ENCODE peak calls at places on chromosomes 13 and 19, in seven cellular contexts. R is HCT116, O is GM12878, M is HepG2, S is K562, V is H1, W is SK-N-SH. T is an unnamed sample.

GRCh38 chr13:42333613-42334328 is 61.8 kb downstream of the AKAP11 start:
- DNase-seq in R (no peak), O (no peak), M (peak), S (no peak), V (peak), W (no peak), T (peak)

GRCh38 chr19:10991521-10992081 is 30.8 kb downstream of the SMARCA4 start:
- DNase-seq in R (no peak), O (no peak), M (no peak), S (no peak), V (no peak), W (no peak), T (no peak)

GRCh38 chr13:100636004-100636403 is 38.6 kb downstream of the TMTC4 start:
- DNase-seq in R (no peak), O (no peak), M (no peak), S (no peak), V (no peak), W (no peak), T (no peak)

GRCh38 chr13:45242070-45242469 is 41.2 kb upstream of the KCTD4 start:
- DNase-seq in R (peak), O (no peak), M (no peak), S (no peak), V (no peak), W (peak), T (peak)

GRCh38 chr13:99208185-99208584 is 7.5 kb downstream of the UBAC2 start:
- DNase-seq in R (no peak), O (no peak), M (no peak), S (no peak), V (peak), W (no peak), T (no peak)

GRCh38 chr13:75101997-75102720 is 379.8 kb downstream of the TBC1D4 start:
- DNase-seq in R (no peak), O (no peak), M (no peak), S (no peak), V (no peak), W (no peak), T (no peak)

GRCh38 chr19:15714638-15715037 is 13.2 kb upstream of the OR10H2 start:
- DNase-seq in R (no peak), O (no peak), M (no peak), S (no peak), V (no peak), W (no peak), T (no peak)

GRCh38 chr19:6278740-6279619 is 795 bp downstream of the MLLT1 start:
- DNase-seq in R (no peak), O (no peak), M (no peak), S (no peak), V (peak), W (no peak), T (no peak)

GRCh38 chr19:28377077-28377476 is 835.9 kb downstream of the UQCRFS1 start:
- DNase-seq in R (no peak), O (no peak), M (no peak), S (no peak), V (no peak), W (no peak), T (peak)

GRCh38 chr13:66210677-66211076 is 1019.5 kb downstream of the PCDH9 start:
- DNase-seq in R (peak), O (no peak), M (no peak), S (no peak), V (no peak), W (no peak), T (no peak)

GRCh38 chr19:3722443-3723109 is 14.4 kb downstream of the TJP3 start:
- DNase-seq in R (no peak), O (no peak), M (no peak), S (peak), V (peak), W (peak), T (peak)

GRCh38 chr13:68697551-68697950 is 1410.1 kb upstream of the ATXN8OS start:
- DNase-seq in R (no peak), O (no peak), M (no peak), S (no peak), V (no peak), W (peak), T (no peak)
- TF ChIP-seq JUND in R (no peak), O (no peak), M (no peak), S (no peak), V (no peak), W (peak), T (no peak)

GRCh38 chr13:51681037-51681678 is 96.9 kb downstream of the WDFY2 start:
- DNase-seq in R (no peak), O (no peak), M (no peak), S (no peak), V (no peak), W (no peak), T (no peak)
- TF ChIP-seq JUND in R (no peak), O (no peak), M (no peak), S (no peak), V (no peak), W (peak), T (no peak)

GRCh38 chr19:8017808-8018207 is 12.4 kb upstream of the ELAVL1 start:
- DNase-seq in R (no peak), O (no peak), M (peak), S (peak), V (no peak), W (no peak), T (no peak)
- TF ChIP-seq JUND in R (no peak), O (no peak), M (no peak), S (no peak), V (no peak), W (no peak), T (no peak)

GRCh38 chr19:2494447-2495129 is 18.7 kb downstream of the GADD45B start:
- DNase-seq in R (no peak), O (no peak), M (no peak), S (peak), V (no peak), W (peak), T (peak)
- TF ChIP-seq JUND in R (no peak), O (no peak), M (peak), S (peak), V (no peak), W (no peak), T (no peak)

GRCh38 chr19:42919757-42920079 is 2.0 kb upstream of the PSG6 start:
- DNase-seq in R (no peak), O (no peak), M (no peak), S (peak), V (no peak), W (no peak), T (no peak)
- TF ChIP-seq JUND in R (no peak), O (no peak), M (no peak), S (no peak), V (no peak), W (no peak), T (no peak)

DNA sequence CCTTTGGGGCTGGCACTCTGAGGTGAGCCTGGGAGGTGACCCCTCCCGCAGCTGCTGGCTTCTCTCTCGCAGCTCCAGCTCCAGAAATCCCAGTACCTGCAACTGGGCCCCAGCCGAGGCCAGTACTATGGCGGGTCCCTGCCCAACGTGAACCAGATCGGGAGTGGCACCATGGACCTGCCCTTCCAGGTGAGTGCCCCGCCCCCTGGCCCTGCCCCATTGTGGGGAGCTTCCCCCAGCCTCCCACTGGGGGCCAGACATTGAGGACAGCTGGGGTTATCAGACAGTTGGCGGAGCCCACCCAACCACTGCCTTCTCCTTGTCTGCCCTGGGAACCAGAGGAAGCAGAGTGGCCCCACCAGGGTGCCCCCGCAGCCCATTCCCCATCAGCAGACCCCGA is 48.3 kb downstream of the COMP start:
- DNase-seq in R (no peak), O (no peak), M (no peak), S (peak), V (no peak), W (no peak), T (no peak)
- TF ChIP-seq JUND in R (no peak), O (no peak), M (no peak), S (no peak), V (no peak), W (no peak), T (no peak)

DNA sequence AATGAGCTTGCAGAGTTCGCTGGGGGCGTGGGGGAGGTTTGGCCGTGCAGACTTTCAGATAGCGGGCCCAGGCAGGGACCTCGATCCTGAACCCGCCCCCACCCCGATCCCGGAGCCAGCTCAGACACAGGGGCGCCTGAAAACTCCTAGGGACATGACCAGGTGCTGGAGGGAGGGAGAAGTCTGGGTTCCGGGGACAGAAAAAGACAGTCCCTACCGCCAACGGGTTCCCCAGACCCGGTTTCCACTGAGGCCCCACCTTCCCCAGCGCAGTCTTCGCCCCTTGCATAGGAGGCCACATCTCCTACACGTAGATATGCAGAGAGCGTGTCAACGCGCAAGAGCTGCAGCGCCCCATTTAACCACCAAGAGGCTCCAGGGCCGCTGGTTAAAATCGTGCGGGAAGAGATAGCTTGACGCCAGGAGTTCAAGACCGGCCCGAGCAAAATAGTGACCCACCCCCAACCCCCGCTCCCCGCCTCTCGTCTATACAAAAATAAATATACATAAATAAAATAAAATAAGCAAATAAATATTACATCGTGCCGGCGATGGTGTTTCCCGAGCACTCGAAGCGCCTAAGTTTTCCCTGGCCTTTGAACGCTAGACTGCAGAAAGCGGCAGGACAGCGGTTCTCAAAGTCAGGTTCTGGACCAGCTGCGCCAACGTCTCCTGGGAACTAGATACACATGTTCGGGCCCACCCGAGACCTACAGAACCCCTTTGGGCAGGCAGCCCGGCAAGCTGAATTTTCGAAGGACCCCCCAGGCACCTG is 8.3 kb downstream of the CCDC8 start:
- DNase-seq in R (no peak), O (no peak), M (peak), S (peak), V (no peak), W (no peak), T (no peak)
- TF ChIP-seq JUND in R (no peak), O (no peak), M (no peak), S (no peak), V (no peak), W (no peak), T (no peak)

DNA sequence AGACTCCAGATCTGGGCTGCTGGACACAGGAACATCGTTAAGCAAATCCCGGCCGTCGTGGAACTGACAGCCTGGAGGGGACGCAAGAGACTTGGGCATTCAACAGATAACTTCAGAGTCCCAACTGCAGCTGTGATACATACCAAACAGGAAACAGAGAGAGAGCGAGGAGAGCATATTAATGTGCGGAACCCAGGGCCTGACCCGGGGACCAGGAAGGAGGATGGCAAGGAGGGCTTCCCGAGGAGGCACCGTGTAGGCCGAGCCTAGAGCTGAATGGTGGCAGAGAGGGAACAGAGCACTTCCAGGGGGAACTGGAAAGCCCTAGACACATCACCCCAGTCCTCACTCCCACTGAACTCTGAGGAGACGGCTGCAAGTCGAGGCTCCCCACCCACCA is 68.1 kb downstream of the SIPA1L3 start:
- DNase-seq in R (no peak), O (no peak), M (no peak), S (no peak), V (no peak), W (no peak), T (no peak)
- TF ChIP-seq JUND in R (no peak), O (no peak), M (no peak), S (no peak), V (no peak), W (no peak), T (no peak)

DNA sequence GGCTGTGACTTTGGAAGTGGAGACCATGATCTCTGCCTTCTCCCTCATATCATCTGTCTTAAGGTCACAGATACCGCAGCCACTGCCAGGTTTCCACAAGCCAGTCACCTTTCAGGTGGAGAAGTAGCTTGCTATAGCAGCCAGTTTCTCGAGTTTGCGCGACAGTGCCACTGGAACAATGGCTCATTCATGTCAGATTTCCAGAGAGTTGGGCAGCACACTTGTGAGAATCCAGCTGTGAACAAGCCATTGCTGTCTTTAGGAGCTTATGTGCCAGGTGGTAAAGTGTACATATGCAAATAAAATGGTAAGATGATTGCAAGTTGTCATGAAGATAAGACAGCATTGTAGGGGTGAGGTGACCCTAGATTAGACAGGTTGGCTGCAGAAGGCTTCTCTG is 22.3 kb downstream of the GARRE1 start:
- DNase-seq in R (no peak), O (no peak), M (no peak), S (no peak), V (no peak), W (no peak), T (no peak)
- TF ChIP-seq JUND in R (no peak), O (no peak), M (no peak), S (no peak), V (no peak), W (no peak), T (no peak)